ENCODE peak calls at places on chromosomes 3 and 15, in nine cellular contexts. K is COLO829, H is putamen, D is upper lobe of right lung, C is stromal cell of bone marrow, R is NCI-H1436, Q is stomach, O is SJSA1, A is T follicular helper cell. G is an unnamed sample.

GRCh38 chr3:126926684-126927404 is 56.1 kb upstream of the PLXNA1 start:
- DNase-seq in K (peak), A (no peak), R (no peak), C (peak), Q (no peak), D (no peak), O (peak), H (peak), G (no peak)

GRCh38 chr3:145807990-145808389 is 353.0 kb downstream of the PLOD2 start:
- DNase-seq in R (peak), Q (no peak), O (no peak), A (no peak), D (no peak), H (no peak), C (peak), K (no peak), G (no peak)

GRCh38 chr15:38252481-38253311 is at the start of gene SPRED1:
- DNase-seq in A (peak), K (no peak), H (peak), R (no peak), O (no peak), D (peak), C (peak), Q (peak), G (peak)

GRCh38 chr15:23648920-23649515 is 1.4 kb upstream of the MAGEL2 start:
- DNase-seq in K (no peak), D (no peak), H (no peak), R (peak), A (no peak), O (no peak), C (no peak), Q (peak), G (no peak)

GRCh38 chr15:43317566-43318184 is 12.7 kb downstream of the LCMT2 start:
- DNase-seq in R (no peak), A (no peak), K (no peak), Q (no peak), D (no peak), C (no peak), H (no peak), O (peak), G (no peak)

GRCh38 chr15:97866994-97867393 is 93.5 kb upstream of the ARRDC4 start:
- DNase-seq in A (no peak), H (no peak), K (no peak), D (no peak), Q (no peak), C (no peak), O (no peak), R (peak), G (no peak)

GRCh38 chr3:185024966-185025365 is 127.9 kb downstream of the C3orf70 start:
- DNase-seq in A (no peak), H (no peak), O (no peak), R (no peak), D (no peak), K (no peak), C (no peak), Q (no peak), G (no peak)

GRCh38 chr15:60337069-60337468 is 60.7 kb downstream of the ANXA2 start:
- DNase-seq in R (no peak), D (no peak), Q (no peak), O (no peak), C (no peak), K (no peak), A (no peak), H (no peak), G (no peak)

GRCh38 chr3:25781758-25782594 is 1.3 kb downstream of the NGLY1 start:
- DNase-seq in R (no peak), K (no peak), O (no peak), D (no peak), Q (no peak), A (no peak), H (no peak), C (no peak), G (no peak)

GRCh38 chr3:88188436-88188835 is 38.7 kb downstream of the C3orf38 start:
- DNase-seq in R (no peak), K (peak), A (no peak), O (no peak), C (peak), H (peak), Q (no peak), D (no peak), G (no peak)

GRCh38 chr15:35000511-35000910 is 12.4 kb upstream of the ZNF770 start:
- DNase-seq in R (no peak), A (no peak), C (peak), Q (no peak), K (no peak), H (no peak), O (no peak), D (no peak), G (no peak)

GRCh38 chr3:17359911-17360310 is 382.5 kb downstream of the TBC1D5 start:
- DNase-seq in O (no peak), A (no peak), R (no peak), D (no peak), H (no peak), C (no peak), K (no peak), Q (no peak), G (no peak)

GRCh38 chr3:187878776-187879524 is 133.7 kb upstream of the BCL6 start:
- DNase-seq in R (no peak), Q (no peak), C (no peak), D (no peak), H (no peak), O (peak), K (no peak), A (no peak), G (no peak)

GRCh38 chr3:17982211-17982880 is 239.9 kb upstream of the TBC1D5 start:
- DNase-seq in H (no peak), R (no peak), C (no peak), K (no peak), O (no peak), A (no peak), D (no peak), Q (no peak), G (no peak)

GRCh38 chr3:158456114-158456513 is 114.9 kb upstream of the MLF1 start:
- DNase-seq in Q (no peak), H (no peak), D (no peak), K (no peak), A (no peak), O (no peak), C (no peak), R (no peak), G (no peak)

GRCh38 chr3:160755776-160756304 is at the start of gene PPM1L:
- DNase-seq in Q (peak), H (peak), D (peak), R (peak), C (no peak), K (no peak), O (peak), A (peak), G (peak)

GRCh38 chr3:119378259-119378658 is 84.1 kb downstream of the ARHGAP31 start:
- DNase-seq in H (no peak), A (no peak), C (no peak), R (no peak), Q (no peak), O (no peak), D (no peak), K (no peak), G (no peak)

GRCh38 chr15:71125831-71126453 is 10.7 kb downstream of the THSD4 start:
- DNase-seq in Q (no peak), R (no peak), H (no peak), C (no peak), A (no peak), K (no peak), O (no peak), D (no peak), G (no peak)

GRCh38 chr15:63372018-63372705 is 9.5 kb downstream of the CA12 start:
- DNase-seq in O (peak), K (peak), C (peak), R (no peak), D (no peak), A (no peak), Q (no peak), H (peak), G (peak)

GRCh38 chr15:39417351-39417750 is 163.5 kb upstream of the THBS1 start:
- DNase-seq in O (no peak), D (no peak), H (no peak), Q (no peak), K (no peak), R (no peak), C (no peak), A (no peak), G (no peak)

GRCh38 chr15:73560501-73561117 is 72.6 kb downstream of the NPTN start:
- DNase-seq in R (peak), C (peak), D (no peak), K (peak), Q (no peak), A (no peak), O (peak), H (peak), G (peak)

GRCh38 chr15:48472756-48473155 is 141.5 kb downstream of the DUT start:
- DNase-seq in C (peak), A (no peak), H (no peak), R (no peak), D (no peak), Q (no peak), K (peak), O (no peak), G (no peak)

GRCh38 chr3:194138732-194139084 is 2.8 kb downstream of the HES1 start:
- DNase-seq in K (no peak), Q (no peak), D (no peak), A (no peak), C (no peak), H (no peak), R (no peak), O (no peak), G (no peak)

GRCh38 chr15:67097893-67098740 is 32.7 kb downstream of the SMAD3 start:
- DNase-seq in K (no peak), R (no peak), O (peak), Q (peak), C (peak), A (peak), H (no peak), D (no peak), G (peak)

GRCh38 chr15:91007266-91007665 is 12.9 kb upstream of the PRC1 start:
- DNase-seq in A (no peak), O (no peak), H (no peak), C (no peak), D (no peak), R (no peak), K (no peak), Q (peak), G (no peak)

GRCh38 chr15:37093480-37094410 is 6.6 kb downstream of the MEIS2 start:
- DNase-seq in K (no peak), C (no peak), Q (no peak), R (no peak), H (no peak), A (no peak), O (no peak), D (no peak), G (no peak)

GRCh38 chr15:79172032-79172481 is 81.5 kb upstream of the RASGRF1 start:
- DNase-seq in C (no peak), R (no peak), K (no peak), Q (no peak), D (no peak), O (no peak), A (no peak), H (no peak), G (no peak)

GRCh38 chr3:50971487-50971924 is 296.8 kb downstream of the DOCK3 start:
- DNase-seq in A (peak), D (no peak), K (peak), C (peak), H (no peak), Q (peak), O (peak), R (peak), G (no peak)

G was measured in GDM1.